ENCODE peak calls at places on chromosomes 12 and 14, in six cellular contexts. E is GM12865, A is choroid plexus epithelial cell, I is skeletal muscle cell, B is A549, L is aorta. J is an unnamed sample.
A peak's percentile ranks its signal among the peaks of the same experiment; 100 is the strongest.

GRCh38 chr12:123983822-123984485 is 10.9 kb downstream of the ZNF664 start:
- DNase-seq in E (peak; percentile 77), B (peak; percentile 51), A (peak; percentile 90), I (no peak), L (no peak), J (peak; percentile 69)

GRCh38 chr12:49190317-49190716 is 1.4 kb upstream of the TUBA1A start:
- DNase-seq in B (no peak), E (no peak), I (no peak), A (no peak), L (no peak), J (no peak)

GRCh38 chr12:19572920-19573558 is 133.7 kb downstream of the AEBP2 start:
- DNase-seq in L (no peak), E (peak; percentile 69), B (no peak), A (peak; percentile 82), I (no peak), J (peak; percentile 64)

GRCh38 chr12:131726-132465 is 65.3 kb downstream of the IQSEC3 start:
- DNase-seq in E (no peak), I (no peak), B (no peak), L (no peak), A (peak; percentile 15), J (no peak)

GRCh38 chr12:122081697-122082221 is 3.2 kb downstream of the MLXIP start:
- DNase-seq in A (peak; percentile 79), E (peak; percentile 82), L (peak; percentile 69), I (no peak), B (no peak), J (peak; percentile 92)

GRCh38 chr12:38139456-38139855 is 177.1 kb upstream of the ALG10B start:
- DNase-seq in E (no peak), B (no peak), I (no peak), A (no peak), L (no peak), J (no peak)

GRCh38 chr14:30610719-30611388 is 11.3 kb upstream of the SCFD1 start:
- DNase-seq in B (peak; percentile 13), L (peak; percentile 67), E (peak; percentile 27), I (peak; percentile 41), A (peak; percentile 94), J (peak; percentile 12)

GRCh38 chr12:68378859-68379628 is 46.9 kb upstream of the MDM1 start:
- DNase-seq in E (no peak), A (no peak), I (no peak), B (no peak), L (no peak), J (no peak)

GRCh38 chr12:11755311-11755930 is 105.9 kb downstream of the ETV6 start:
- DNase-seq in L (no peak), A (peak; percentile 31), E (no peak), B (no peak), I (no peak), J (no peak)

GRCh38 chr12:41189395-41190251 is 1.5 kb downstream of the PDZRN4 start:
- DNase-seq in B (no peak), E (no peak), I (no peak), A (no peak), L (no peak), J (no peak)

GRCh38 chr14:103334644-103335603 is 887 bp downstream of the EIF5 start:
- DNase-seq in A (peak; percentile 76), L (peak; percentile 87), B (no peak), I (peak; percentile 58), E (peak; percentile 67), J (no peak)

GRCh38 chr12:99911076-99911475 is 73.7 kb downstream of the ANKS1B start:
- DNase-seq in L (peak; percentile 56), E (no peak), I (peak; percentile 23), A (peak; percentile 78), B (peak; percentile 50), J (no peak)

GRCh38 chr12:76872415-76872814 is 6.4 kb downstream of the CSRP2 start:
- DNase-seq in B (no peak), A (no peak), I (no peak), E (no peak), L (no peak), J (no peak)
- H3K4me3 ChIP-seq in B (no peak overlapping the region), A (no peak overlapping the region), I (no peak overlapping the region), E (no peak overlapping the region), L (no peak overlapping the region), J (no peak overlapping the region)

DNA sequence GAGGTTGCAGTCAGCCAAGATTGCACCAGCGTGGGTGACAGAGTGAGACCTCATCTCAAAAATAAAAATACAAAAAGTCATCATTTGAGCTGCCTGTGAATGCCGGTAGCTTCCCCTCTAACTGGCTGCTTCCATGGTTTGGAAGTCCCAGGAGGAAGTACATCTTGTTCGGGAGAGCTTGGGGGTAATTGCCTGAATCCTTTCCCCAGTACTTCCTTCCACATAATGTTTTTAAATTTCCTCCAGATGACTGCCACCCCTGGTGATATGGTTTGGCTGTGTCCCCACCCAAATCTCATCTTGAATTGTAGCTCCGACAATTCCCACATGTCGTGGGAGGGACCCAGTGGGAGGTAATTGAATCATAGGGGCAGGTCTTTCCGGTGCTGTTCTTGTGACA is 87.3 kb downstream of the SPRING1 start:
- DNase-seq in B (no peak), A (no peak), I (no peak), L (no peak), E (no peak), J (no peak)
- H3K4me3 ChIP-seq in B (no peak overlapping the region), A (no peak overlapping the region), I (no peak overlapping the region), L (no peak overlapping the region), E (no peak overlapping the region), J (no peak overlapping the region)

GRCh38 chr12:114669501-114670256 is 14.3 kb downstream of the TBX3 start:
- DNase-seq in I (no peak), A (peak; percentile 52), B (no peak), L (no peak), E (no peak), J (no peak)
- H3K4me3 ChIP-seq in I (peak overlapping the region; percentile 24), A (peak overlapping the region; percentile 60), B (no peak overlapping the region), L (no peak overlapping the region), E (no peak overlapping the region), J (no peak overlapping the region)

DNA sequence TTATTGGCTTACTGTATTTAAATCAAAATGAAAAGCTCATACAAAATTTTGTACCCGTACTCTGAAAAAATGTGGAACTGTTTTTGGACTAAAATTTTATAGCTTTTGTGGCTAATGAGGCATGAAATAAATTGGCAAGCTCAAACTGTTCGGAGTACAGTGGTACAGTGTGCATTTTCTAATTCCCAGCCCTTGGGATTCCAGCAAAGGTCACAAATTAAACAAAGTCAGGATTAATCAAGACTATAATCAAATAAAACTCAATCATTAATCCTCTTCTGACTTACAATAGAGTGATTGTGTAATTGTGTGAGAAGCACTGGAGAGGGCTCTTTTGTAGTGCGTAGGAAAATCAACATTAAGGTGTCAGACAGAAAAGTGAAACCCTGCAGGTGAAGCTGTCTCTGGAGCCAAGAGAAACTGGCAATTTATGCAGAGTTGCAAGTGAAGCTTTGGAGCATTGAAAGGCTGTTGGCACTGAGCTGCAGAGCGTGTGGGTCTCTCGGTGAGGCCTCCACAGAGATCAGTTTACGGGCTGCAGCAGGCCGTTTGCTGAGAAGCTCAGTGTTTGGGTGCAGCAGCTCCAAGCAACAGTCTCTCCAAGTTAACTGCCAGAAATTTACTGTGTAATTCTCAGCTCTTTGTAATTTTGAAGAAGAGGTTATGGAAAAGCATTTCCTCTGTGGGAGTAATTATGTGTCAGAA is 275.9 kb downstream of the FBXL14 start:
- DNase-seq in L (no peak), A (peak; percentile 61), I (peak; percentile 21), E (no peak), B (no peak), J (no peak)
- H3K4me3 ChIP-seq in L (no peak overlapping the region), A (no peak overlapping the region), I (no peak overlapping the region), E (no peak overlapping the region), B (no peak overlapping the region), J (no peak overlapping the region)

GRCh38 chr12:50403001-50403440 is 2.3 kb downstream of the LARP4 start:
- DNase-seq in I (no peak), B (no peak), E (no peak), A (no peak), L (no peak), J (no peak)
- H3K4me3 ChIP-seq in I (peak overlapping the region; percentile 93), B (peak overlapping the region; percentile 91), E (peak overlapping the region; percentile 86), A (peak overlapping the region; percentile 92), L (peak overlapping the region; percentile 14), J (no peak overlapping the region)

DNA sequence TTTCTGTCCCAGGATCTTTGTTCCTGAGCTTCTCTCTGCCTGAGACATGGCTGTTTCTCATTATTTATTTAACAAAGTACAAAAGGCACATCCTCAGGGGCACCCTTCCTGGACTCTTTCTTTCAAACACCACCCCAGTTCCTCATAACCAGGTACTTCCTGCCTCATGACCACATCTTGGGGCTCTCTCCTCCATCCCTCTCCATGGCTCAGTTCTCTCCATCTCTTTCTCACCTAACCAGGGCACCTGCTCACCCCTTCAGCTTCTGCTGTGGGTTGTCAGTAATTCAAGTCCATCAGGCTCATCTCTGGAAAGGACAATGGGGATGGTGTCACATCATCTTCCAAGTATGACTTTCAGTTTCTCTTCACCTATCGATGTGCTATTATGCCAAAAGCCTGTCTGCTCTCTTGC is 670.5 kb upstream of the TBX3 start:
- DNase-seq in I (no peak), E (peak; percentile 63), L (no peak), A (no peak), B (no peak), J (no peak)
- H3K4me3 ChIP-seq in I (peak overlapping the region; percentile 42), E (peak overlapping the region; percentile 52), L (peak overlapping the region; percentile 70), A (peak overlapping the region; percentile 59), B (peak overlapping the region; percentile 38), J (no peak overlapping the region)

GRCh38 chr12:57761391-57761998 is 5.4 kb downstream of the CYP27B1 start:
- DNase-seq in A (no peak), I (no peak), L (no peak), E (no peak), B (no peak), J (no peak)

GRCh38 chr12:57760347-57760982 is 5.6 kb downstream of the MARCHF9 start:
- DNase-seq in B (no peak), A (no peak), L (no peak), E (no peak), I (no peak), J (no peak)

GRCh38 chr12:57763881-57764661 is 2.8 kb downstream of the CYP27B1 start:
- DNase-seq in B (no peak), E (no peak), A (no peak), I (no peak), L (no peak), J (no peak)

GRCh38 chr12:57764662-57765002 is 2.2 kb downstream of the CYP27B1 start:
- DNase-seq in L (no peak), I (no peak), A (no peak), E (no peak), B (no peak), J (no peak)

GRCh38 chr12:57762463-57762862 is 4.4 kb downstream of the CYP27B1 start:
- DNase-seq in A (no peak), E (no peak), L (no peak), B (no peak), I (no peak), J (no peak)
- H3K4me3 ChIP-seq in A (no peak overlapping the region), E (no peak overlapping the region), L (no peak overlapping the region), B (no peak overlapping the region), I (no peak overlapping the region), J (no peak overlapping the region)

J was measured in Jurkat, Clone E6-1.